ENCODE peak calls at places on chromosomes 16 and 17, in eight cellular contexts. K is HL-60, N is psoas muscle, H is IMR-90, Z is 8988T, R is mammary epithelial cell, B is T-helper 2 cell, L is anterior cingulate cortex. J is an unnamed sample.

GRCh38 chr17:36665417-36665816 is 64.0 kb downstream of the MRM1 start:
- DNase-seq in K (no peak), N (no peak), H (no peak), Z (no peak), R (peak), B (no peak), L (no peak), J (peak)

GRCh38 chr16:51465026-51465425 is 314.0 kb upstream of the SALL1 start:
- DNase-seq in K (no peak), N (no peak), H (peak), Z (no peak), R (peak), B (no peak), L (no peak), J (no peak)

GRCh38 chr16:56911771-56912541 is 20.0 kb upstream of the HERPUD1 start:
- DNase-seq in K (peak), N (peak), H (peak), Z (peak), R (no peak), B (no peak), L (no peak), J (no peak)

GRCh38 chr17:61422116-61422799 is 22.6 kb downstream of the TBX2 start:
- DNase-seq in K (no peak), N (no peak), H (no peak), Z (no peak), R (peak), B (no peak), L (no peak), J (no peak)

GRCh38 chr16:19137201-19137601 is 23.4 kb downstream of the ITPRIPL2 start:
- DNase-seq in K (no peak), N (no peak), H (no peak), Z (no peak), R (no peak), B (no peak), L (no peak), J (no peak)

GRCh38 chr17:32264140-32264799 is 1.4 kb upstream of the RHBDL3 start:
- DNase-seq in K (no peak), N (no peak), H (no peak), Z (no peak), R (no peak), B (no peak), L (no peak), J (no peak)

GRCh38 chr17:6475411-6475810 is 31.2 kb downstream of the PIMREG start:
- DNase-seq in K (no peak), N (no peak), H (peak), Z (no peak), R (peak), B (no peak), L (no peak), J (no peak)

GRCh38 chr17:64103751-64104364 is 26.1 kb downstream of the ERN1 start:
- DNase-seq in K (peak), N (no peak), H (peak), Z (no peak), R (peak), B (no peak), L (no peak), J (peak)

GRCh38 chr16:81448154-81449131 is 3.8 kb downstream of the CMIP start:
- DNase-seq in K (no peak), N (no peak), H (no peak), Z (no peak), R (peak), B (no peak), L (no peak), J (no peak)

GRCh38 chr16:81537721-81538561 is 93.3 kb downstream of the CMIP start:
- DNase-seq in K (no peak), N (no peak), H (no peak), Z (no peak), R (no peak), B (no peak), L (no peak), J (no peak)

GRCh38 chr17:82534401-82534812 is 14.9 kb downstream of the FOXK2 start:
- DNase-seq in K (peak), N (no peak), H (no peak), Z (no peak), R (peak), B (no peak), L (no peak), J (peak)

GRCh38 chr16:49598386-49599170 is 225.0 kb downstream of the C16orf78 start:
- DNase-seq in K (no peak), N (no peak), H (no peak), Z (no peak), R (no peak), B (no peak), L (no peak), J (no peak)

GRCh38 chr17:19702231-19702641 is 14.1 kb downstream of the SLC47A2 start:
- DNase-seq in K (no peak), N (no peak), H (no peak), Z (no peak), R (no peak), B (no peak), L (no peak), J (no peak)

GRCh38 chr17:42618442-42619150 is 9.1 kb downstream of the TUBG1 start:
- DNase-seq in K (no peak), N (peak), H (no peak), Z (peak), R (peak), B (no peak), L (no peak), J (peak)

GRCh38 chr17:75558666-75559530 is 28.7 kb upstream of the MYO15B start:
- DNase-seq in K (no peak), N (no peak), H (no peak), Z (no peak), R (no peak), B (no peak), L (no peak), J (no peak)

GRCh38 chr16:68093816-68094613 is 8.8 kb downstream of the NFATC3 start:
- DNase-seq in K (no peak), N (no peak), H (peak), Z (no peak), R (peak), B (peak), L (no peak), J (peak)

GRCh38 chr17:65294184-65294719 is 157.1 kb downstream of the RGS9 start:
- DNase-seq in K (peak), N (peak), H (peak), Z (peak), R (peak), B (peak), L (peak), J (peak)

GRCh38 chr17:68424861-68425260 is 32.4 kb downstream of the WIPI1 start:
- DNase-seq in K (no peak), N (no peak), H (no peak), Z (no peak), R (peak), B (no peak), L (no peak), J (peak)

J was measured in foreskin keratinocyte.